ENCODE peak calls at places on chromosomes 7 and 10, in four cellular contexts. A is ovary, G is transverse colon, R is heart left ventricle. I is an unnamed sample.

GRCh38 chr10:79468841-79469585 is 23.6 kb upstream of the ZCCHC24 start:
- DNase-seq in G (no peak), A (no peak), R (peak), I (no peak)

GRCh38 chr10:78337646-78338391 is 304.2 kb downstream of the RPS24 start:
- DNase-seq in A (no peak), R (no peak), G (no peak), I (no peak)

GRCh38 chr7:56105508-56105907 is 768 bp downstream of the CHCHD2 start:
- DNase-seq in G (peak), R (no peak), A (no peak), I (peak)

GRCh38 chr10:96072673-96073072 is 29.3 kb downstream of the CCNJ start:
- DNase-seq in R (no peak), G (no peak), A (no peak), I (no peak)

GRCh38 chr7:98955992-98956391 is 77.7 kb downstream of the TRRAP start:
- DNase-seq in G (no peak), R (no peak), A (no peak), I (no peak)

GRCh38 chr10:103153765-103154197 is 39.3 kb downstream of the NT5C2 start:
- DNase-seq in A (no peak), G (no peak), R (no peak), I (no peak)

GRCh38 chr7:95255691-95256090 is 68.6 kb downstream of the PON1 start:
- DNase-seq in G (no peak), R (no peak), A (no peak), I (no peak)

GRCh38 chr7:148914208-148914777 is 30.2 kb upstream of the EZH2 start:
- DNase-seq in A (no peak), G (no peak), R (no peak), I (no peak)

GRCh38 chr7:155974186-155974897 is 162.1 kb upstream of the SHH start:
- DNase-seq in G (no peak), A (no peak), R (no peak), I (peak)

GRCh38 chr7:52283399-52283798 is 752.0 kb upstream of the POM121L12 start:
- DNase-seq in R (no peak), G (no peak), A (no peak), I (no peak)

GRCh38 chr7:30920021-30920583 is 8.4 kb downstream of the AQP1 start:
- DNase-seq in A (no peak), R (peak), G (peak), I (no peak)

GRCh38 chr10:96235326-96236089 is 35.9 kb downstream of the BLNK start:
- DNase-seq in A (no peak), R (no peak), G (no peak), I (no peak)

GRCh38 chr10:19713800-19714525 is 102.3 kb upstream of the PLXDC2 start:
- DNase-seq in G (no peak), R (no peak), A (no peak), I (no peak)

GRCh38 chr7:83413831-83414230 is 235.1 kb downstream of the SEMA3E start:
- DNase-seq in A (no peak), R (no peak), G (no peak), I (no peak)

GRCh38 chr7:41576176-41576575 is 126.7 kb downstream of the INHBA start:
- DNase-seq in A (no peak), R (no peak), G (no peak), I (no peak)

GRCh38 chr7:84548366-84549085 is 353.9 kb upstream of the SEMA3A start:
- DNase-seq in A (no peak), R (no peak), G (no peak), I (no peak)

GRCh38 chr10:119205926-119206602 is 1.3 kb upstream of the GRK5 start:
- DNase-seq in A (no peak), R (peak), G (peak), I (peak)

GRCh38 chr7:130356121-130356759 is 11.6 kb downstream of the CPA5 start:
- DNase-seq in A (peak), R (peak), G (peak), I (peak)

GRCh38 chr10:109115179-109115578 is 808.1 kb downstream of the XPNPEP1 start:
- DNase-seq in G (no peak), A (no peak), R (no peak), I (no peak)

GRCh38 chr7:107994366-107994765 is 8.6 kb downstream of the LAMB1 start:
- DNase-seq in G (no peak), A (no peak), R (no peak), I (no peak)

GRCh38 chr10:15231403-15231802 is 62.9 kb upstream of the NMT2 start:
- DNase-seq in R (no peak), G (no peak), A (no peak), I (no peak)

GRCh38 chr7:93030605-93031225 is 87.1 kb downstream of the SAMD9 start:
- DNase-seq in G (no peak), R (no peak), A (no peak), I (no peak)

GRCh38 chr10:13717936-13718772 is 131.4 kb downstream of the PRPF18 start:
- DNase-seq in A (peak), R (peak), G (peak), I (peak)

GRCh38 chr7:50317221-50317678 is 12.7 kb downstream of the IKZF1 start:
- DNase-seq in G (no peak), R (no peak), A (no peak), I (no peak)
- H3K27ac ChIP-seq in G (peak), R (no peak), A (no peak), I (no peak)

DNA sequence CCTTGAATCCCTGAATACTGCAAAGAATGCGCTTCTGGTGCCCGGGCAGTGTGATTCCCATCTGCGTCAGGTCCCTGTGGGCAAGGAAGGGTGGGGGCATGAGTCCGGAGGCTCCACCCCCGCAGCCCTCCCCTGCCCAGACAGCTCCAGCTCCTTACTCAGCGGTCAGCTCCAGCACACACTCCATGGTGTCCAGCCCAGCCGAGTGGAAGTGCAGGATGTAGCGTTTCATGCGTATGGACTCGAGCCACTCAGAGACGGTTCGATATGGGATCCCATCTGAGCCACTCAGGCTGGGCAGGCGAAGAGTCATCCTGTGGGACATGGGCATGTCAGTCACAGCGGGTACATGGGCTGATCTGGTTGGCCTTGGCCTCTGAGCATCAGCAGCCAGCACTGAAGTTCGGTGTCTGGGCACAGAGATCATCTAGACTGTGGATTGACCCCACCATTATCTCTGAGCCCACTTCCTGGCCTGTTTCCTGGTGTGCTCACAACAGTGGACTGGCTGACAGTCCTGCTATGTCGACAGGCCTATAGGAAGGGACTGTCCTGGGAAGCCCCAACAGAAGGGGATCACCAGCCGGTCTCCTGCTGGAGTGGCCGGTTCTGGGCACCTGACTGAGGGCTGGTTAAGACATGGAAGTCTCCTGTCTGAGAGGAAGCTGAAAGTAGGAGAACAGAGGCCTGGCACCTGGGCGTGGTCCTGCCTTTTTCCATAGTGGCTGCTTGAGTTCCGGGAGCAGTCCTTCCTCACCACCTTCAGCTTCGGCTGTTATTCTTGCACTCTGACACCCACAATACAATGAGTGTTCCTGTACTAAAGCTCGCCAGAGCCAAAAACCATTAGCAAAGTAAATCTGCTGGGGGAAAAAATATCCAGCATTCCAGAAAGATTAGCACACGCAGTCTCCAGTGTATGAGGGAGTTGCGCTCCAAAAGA is 10.6 kb downstream of the ZYX start:
- DNase-seq in A (peak), R (peak), G (peak), I (peak)
- TF ChIP-seq POLR2A in A (no peak), R (peak), G (peak), I (no peak)

DNA sequence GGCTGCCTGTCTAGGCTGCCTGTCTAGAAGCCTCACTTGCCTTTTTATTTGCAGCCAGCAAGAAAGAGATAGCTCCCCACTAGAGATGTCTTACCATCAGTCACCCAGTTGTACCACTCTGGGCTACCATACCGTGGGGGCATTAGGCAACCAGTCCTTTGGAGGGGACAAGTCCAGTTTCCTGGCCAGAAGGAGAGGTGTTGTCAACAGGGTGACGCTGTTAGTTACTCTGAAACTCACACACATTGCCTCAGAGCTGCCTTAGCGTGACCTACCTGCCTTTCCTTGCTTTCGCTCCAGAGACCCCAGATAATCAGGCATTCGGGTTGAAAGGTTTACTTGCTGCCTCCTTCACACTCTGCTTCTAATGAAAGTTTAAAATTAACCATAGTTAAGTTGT is 155.4 kb downstream of the CELF2 start:
- DNase-seq in A (no peak), G (no peak), R (no peak), I (no peak)
- H3K27ac ChIP-seq in A (no peak), G (peak), R (no peak), I (no peak)

DNA sequence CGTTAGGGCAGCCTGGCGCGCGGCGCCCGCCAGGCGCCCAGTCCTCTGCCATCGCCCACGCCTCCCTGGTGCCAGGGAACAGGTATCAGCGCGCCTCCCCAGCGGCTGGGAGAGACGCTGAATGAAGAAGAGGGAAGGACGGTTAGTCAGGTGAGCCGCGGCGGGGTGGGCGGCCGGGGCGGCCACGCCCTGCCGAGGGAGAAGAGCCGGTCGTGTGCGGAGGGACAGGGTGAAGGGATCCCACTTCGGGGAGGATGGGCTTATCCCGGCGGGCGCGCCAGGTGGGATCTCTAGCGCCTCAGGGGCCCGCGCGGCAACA is 580 bp upstream of the ARL4A start:
- DNase-seq in G (no peak), A (no peak), R (no peak), I (no peak)
- TF ChIP-seq POLR2A in G (no peak), A (no peak), R (no peak), I (no peak)

GRCh38 chr10:35641430-35642015 is 573 bp downstream of the FZD8 start:
- DNase-seq in G (no peak), R (peak), A (no peak), I (no peak)

GRCh38 chr10:35640474-35640873 is 1.6 kb downstream of the FZD8 start:
- DNase-seq in A (peak), R (peak), G (peak), I (peak)

GRCh38 chr10:35639651-35640311 is 2.3 kb downstream of the FZD8 start:
- DNase-seq in A (peak), G (peak), R (peak), I (peak)

GRCh38 chr10:35642023-35642792 is at the start of gene FZD8:
- DNase-seq in R (peak), A (peak), G (peak), I (peak)

GRCh38 chr10:35640951-35641429 is 1.1 kb downstream of the FZD8 start:
- DNase-seq in R (peak), A (peak), G (peak), I (peak)
- H3K27ac ChIP-seq in R (peak), A (no peak), G (peak), I (peak)

DNA sequence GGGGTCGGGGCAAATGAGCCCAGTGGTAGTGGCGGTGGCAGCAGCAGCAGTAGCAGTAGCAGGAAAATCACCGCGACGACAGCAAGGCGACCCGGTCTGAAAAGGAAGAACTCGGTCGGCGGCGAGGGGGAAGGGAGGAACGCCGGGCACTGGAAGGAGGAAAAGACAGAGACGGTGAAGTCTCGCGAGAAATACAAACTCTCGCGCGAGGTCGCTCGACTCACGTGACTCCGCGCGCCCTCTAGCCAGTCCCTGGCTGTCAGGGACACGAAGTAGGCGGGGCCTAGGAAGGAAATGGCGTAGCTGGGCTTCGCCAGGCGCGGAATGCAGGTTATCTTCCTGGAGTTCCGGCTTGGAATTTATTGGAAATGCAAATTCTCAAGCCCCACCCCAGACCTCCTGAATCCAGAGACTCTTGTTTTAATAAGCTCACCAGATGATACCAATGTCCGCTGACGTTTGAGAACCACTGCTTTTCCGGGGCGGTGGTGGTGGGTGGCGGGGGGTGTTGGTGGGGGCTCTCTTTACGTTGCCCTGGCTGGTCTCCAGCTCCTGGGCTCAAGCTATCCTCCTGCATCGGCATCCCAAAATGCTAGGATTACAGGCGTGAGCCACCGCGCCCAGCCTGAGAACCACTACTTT is at the start of gene SMNDC1:
- DNase-seq in G (peak), R (peak), A (peak), I (peak)
- TF ChIP-seq POLR2A in G (peak), R (peak), A (peak), I (peak)

DNA sequence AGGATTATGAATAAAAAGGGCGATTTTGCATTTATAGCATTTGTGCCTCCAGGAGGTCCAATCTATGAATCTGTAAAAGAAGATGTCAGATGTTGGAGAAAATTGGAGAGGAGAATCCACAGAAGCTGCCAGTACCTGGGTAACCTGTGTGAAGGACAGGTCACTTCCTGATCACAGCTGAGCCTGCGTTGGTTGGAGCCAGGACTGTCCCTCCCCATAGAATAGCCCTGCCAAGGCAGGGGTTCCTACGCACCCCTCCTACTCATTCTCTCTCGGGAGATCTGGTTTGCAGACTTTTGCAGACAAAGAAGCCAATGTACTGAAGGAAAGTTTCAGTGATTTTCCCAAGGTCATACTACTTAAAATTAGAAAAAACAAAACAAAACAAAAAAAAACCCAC is 10.3 kb upstream of the C10orf120 start:
- DNase-seq in R (no peak), A (no peak), G (no peak), I (peak)
- H3K27ac ChIP-seq in R (no peak), A (no peak), G (no peak), I (peak)

DNA sequence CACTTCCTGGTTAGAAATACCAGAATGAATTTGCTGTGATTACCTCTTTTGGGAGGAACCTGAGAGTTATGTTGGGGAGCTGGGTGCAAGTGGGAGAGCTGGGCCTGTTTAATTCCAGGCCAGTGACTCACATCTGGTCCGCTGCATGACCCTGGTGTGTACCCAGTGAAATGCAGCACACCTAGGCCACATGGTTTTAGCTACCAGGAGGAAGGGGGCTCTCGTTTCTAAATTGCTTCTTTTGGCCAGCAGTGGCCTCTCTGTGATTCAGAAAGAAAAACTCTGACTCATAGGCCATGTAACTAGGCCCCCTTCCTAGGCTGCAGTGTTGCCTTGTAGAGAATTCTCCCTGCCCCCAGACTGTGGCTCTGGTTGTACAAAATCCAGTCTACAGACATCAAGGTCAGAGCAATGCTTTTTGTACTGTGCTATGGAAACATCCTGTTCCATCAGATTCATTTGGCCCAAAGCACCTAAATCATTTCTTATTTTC is 6.7 kb downstream of the AGFG2 start:
- DNase-seq in R (peak), A (peak), G (peak), I (peak)
- TF ChIP-seq POLR2A in R (no peak), A (no peak), G (no peak), I (no peak)

DNA sequence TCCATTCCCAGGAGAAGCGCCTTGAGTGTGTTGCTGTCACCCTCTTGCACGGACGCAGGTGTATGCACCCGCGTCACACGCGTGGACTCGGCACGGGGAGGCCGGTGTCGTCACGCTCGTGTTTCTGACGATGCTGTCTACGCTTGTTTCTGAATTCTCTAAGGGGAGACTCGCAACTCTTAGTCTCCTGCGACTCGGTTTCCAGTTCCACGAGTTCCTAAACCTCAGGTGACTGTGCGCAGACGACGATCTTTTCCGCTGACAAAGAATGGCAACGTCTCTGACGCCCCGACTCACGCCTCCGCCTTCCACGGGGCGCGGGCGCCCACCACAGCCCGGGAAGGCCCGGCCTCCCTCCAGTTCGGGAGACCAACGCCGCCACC is 579 bp downstream of the IDI1 start:
- DNase-seq in A (no peak), G (peak), R (peak), I (peak)
- H3K27ac ChIP-seq in A (peak), G (peak), R (peak), I (peak)

I was measured in testis.